ENCODE peak calls at places on chromosome 16, in five cellular contexts. One of them, this sample, is unnamed.

GRCh38 chr16:79037429-79038373 is 562.8 kb downstream of the MAF start:
- ATAC-seq in K562: no peak
- ATAC-seq in upper lobe of left lung: no peak
- ATAC-seq in HepG2: peak; percentile 71
- ATAC-seq in GM12878: no peak
- ATAC-seq in this sample: no peak

GRCh38 chr16:58854392-58854791 is 120.3 kb upstream of the GOT2 start:
- ATAC-seq in upper lobe of left lung: no peak
- ATAC-seq in K562: no peak
- ATAC-seq in HepG2: no peak
- ATAC-seq in GM12878: peak; percentile 93
- ATAC-seq in this sample: no peak

GRCh38 chr16:87457051-87457611 is 35.7 kb downstream of the ZCCHC14 start:
- ATAC-seq in K562: no peak
- ATAC-seq in GM12878: peak; percentile 18
- ATAC-seq in upper lobe of left lung: peak; percentile 30
- ATAC-seq in HepG2: no peak
- ATAC-seq in this sample: no peak

GRCh38 chr16:57775661-57776469 is 26.4 kb downstream of the KIFC3 start:
- ATAC-seq in GM12878: peak; percentile 89
- ATAC-seq in HepG2: peak; percentile 88
- ATAC-seq in K562: peak; percentile 79
- ATAC-seq in upper lobe of left lung: peak; percentile 34
- ATAC-seq in this sample: peak; percentile 40

GRCh38 chr16:24995469-24995868 is 19.7 kb downstream of the ARHGAP17 start:
- ATAC-seq in HepG2: no peak
- ATAC-seq in upper lobe of left lung: no peak
- ATAC-seq in K562: peak; percentile 42
- ATAC-seq in GM12878: no peak
- ATAC-seq in this sample: no peak

GRCh38 chr16:22232277-22233049 is 26.4 kb downstream of the EEF2K start:
- ATAC-seq in GM12878: no peak
- ATAC-seq in K562: peak; percentile 64
- ATAC-seq in HepG2: peak; percentile 93
- ATAC-seq in upper lobe of left lung: peak; percentile 23
- ATAC-seq in this sample: no peak

GRCh38 chr16:31367875-31368274 is 12.9 kb downstream of the ITGAX start:
- ATAC-seq in upper lobe of left lung: peak; percentile 75
- ATAC-seq in K562: no peak
- ATAC-seq in GM12878: no peak
- ATAC-seq in HepG2: no peak
- ATAC-seq in this sample: no peak

GRCh38 chr16:64545769-64546168 is 576.1 kb downstream of the CDH11 start:
- ATAC-seq in upper lobe of left lung: no peak
- ATAC-seq in K562: no peak
- ATAC-seq in HepG2: no peak
- ATAC-seq in GM12878: no peak
- ATAC-seq in this sample: no peak

GRCh38 chr16:6956511-6956910 is 376.1 kb upstream of the RBFOX1 start:
- ATAC-seq in GM12878: no peak
- ATAC-seq in HepG2: no peak
- ATAC-seq in upper lobe of left lung: no peak
- ATAC-seq in K562: no peak
- ATAC-seq in this sample: no peak

GRCh38 chr16:35574011-35574410 is 2114.6 kb downstream of the TP53TG3F start:
- ATAC-seq in K562: no peak
- ATAC-seq in upper lobe of left lung: no peak
- ATAC-seq in HepG2: no peak
- ATAC-seq in GM12878: no peak
- ATAC-seq in this sample: no peak

GRCh38 chr16:56607675-56608042 is 725 bp upstream of the MT2A start:
- ATAC-seq in HepG2: peak; percentile 2
- ATAC-seq in upper lobe of left lung: no peak
- ATAC-seq in K562: no peak
- ATAC-seq in GM12878: no peak
- ATAC-seq in this sample: no peak

GRCh38 chr16:68361485-68361884 is 50.7 kb downstream of the PRMT7 start:
- ATAC-seq in upper lobe of left lung: peak; percentile 34
- ATAC-seq in GM12878: no peak
- ATAC-seq in HepG2: peak; percentile 8
- ATAC-seq in K562: no peak
- ATAC-seq in this sample: no peak

GRCh38 chr16:57367111-57367752 is 5.1 kb upstream of the CX3CL1 start:
- ATAC-seq in GM12878: no peak
- ATAC-seq in K562: no peak
- ATAC-seq in upper lobe of left lung: no peak
- ATAC-seq in HepG2: no peak
- ATAC-seq in this sample: no peak

GRCh38 chr16:68031951-68032350 is 8.9 kb downstream of the DUS2 start:
- ATAC-seq in K562: no peak
- ATAC-seq in upper lobe of left lung: peak; percentile 63
- ATAC-seq in GM12878: no peak
- ATAC-seq in HepG2: no peak
- ATAC-seq in this sample: no peak

GRCh38 chr16:31888735-31889134 is 15.1 kb downstream of the ZNF267 start:
- ATAC-seq in K562: no peak
- ATAC-seq in upper lobe of left lung: no peak
- ATAC-seq in HepG2: no peak
- ATAC-seq in GM12878: no peak
- ATAC-seq in this sample: no peak

GRCh38 chr16:11612110-11612981 is 25.6 kb upstream of the LITAF start:
- ATAC-seq in K562: peak; percentile 79
- ATAC-seq in HepG2: peak; percentile 88
- ATAC-seq in upper lobe of left lung: peak; percentile 67
- ATAC-seq in GM12878: peak; percentile 63
- ATAC-seq in this sample: peak; percentile 42

GRCh38 chr16:21301168-21301894 is 23.2 kb upstream of the CRYM start:
- ATAC-seq in HepG2: peak; percentile 86
- ATAC-seq in K562: peak; percentile 88
- ATAC-seq in upper lobe of left lung: peak; percentile 92
- ATAC-seq in GM12878: peak; percentile 87
- ATAC-seq in this sample: peak; percentile 69

GRCh38 chr16:5222770-5223169 is 125.2 kb upstream of the EEF2KMT start:
- ATAC-seq in upper lobe of left lung: no peak
- ATAC-seq in K562: no peak
- ATAC-seq in GM12878: no peak
- ATAC-seq in HepG2: no peak
- ATAC-seq in this sample: no peak

GRCh38 chr16:10835281-10835931 is 16.8 kb upstream of the TVP23A start:
- ATAC-seq in K562: no peak
- ATAC-seq in GM12878: peak; percentile 76
- ATAC-seq in upper lobe of left lung: no peak
- ATAC-seq in HepG2: no peak
- ATAC-seq in this sample: no peak

GRCh38 chr16:2691491-2692248 is 9.3 kb downstream of the KCTD5 start:
- ATAC-seq in GM12878: no peak
- ATAC-seq in upper lobe of left lung: no peak
- ATAC-seq in K562: no peak
- ATAC-seq in HepG2: no peak
- ATAC-seq in this sample: no peak

GRCh38 chr16:86921289-86921688 is 342.9 kb downstream of the FOXL1 start:
- ATAC-seq in K562: no peak
- ATAC-seq in GM12878: no peak
- ATAC-seq in upper lobe of left lung: no peak
- ATAC-seq in HepG2: no peak
- ATAC-seq in this sample: no peak

GRCh38 chr16:14193316-14193871 is 122.3 kb downstream of the MRTFB start:
- ATAC-seq in upper lobe of left lung: no peak
- ATAC-seq in HepG2: no peak
- ATAC-seq in K562: no peak
- ATAC-seq in GM12878: peak; percentile 98
- ATAC-seq in this sample: no peak

DNA sequence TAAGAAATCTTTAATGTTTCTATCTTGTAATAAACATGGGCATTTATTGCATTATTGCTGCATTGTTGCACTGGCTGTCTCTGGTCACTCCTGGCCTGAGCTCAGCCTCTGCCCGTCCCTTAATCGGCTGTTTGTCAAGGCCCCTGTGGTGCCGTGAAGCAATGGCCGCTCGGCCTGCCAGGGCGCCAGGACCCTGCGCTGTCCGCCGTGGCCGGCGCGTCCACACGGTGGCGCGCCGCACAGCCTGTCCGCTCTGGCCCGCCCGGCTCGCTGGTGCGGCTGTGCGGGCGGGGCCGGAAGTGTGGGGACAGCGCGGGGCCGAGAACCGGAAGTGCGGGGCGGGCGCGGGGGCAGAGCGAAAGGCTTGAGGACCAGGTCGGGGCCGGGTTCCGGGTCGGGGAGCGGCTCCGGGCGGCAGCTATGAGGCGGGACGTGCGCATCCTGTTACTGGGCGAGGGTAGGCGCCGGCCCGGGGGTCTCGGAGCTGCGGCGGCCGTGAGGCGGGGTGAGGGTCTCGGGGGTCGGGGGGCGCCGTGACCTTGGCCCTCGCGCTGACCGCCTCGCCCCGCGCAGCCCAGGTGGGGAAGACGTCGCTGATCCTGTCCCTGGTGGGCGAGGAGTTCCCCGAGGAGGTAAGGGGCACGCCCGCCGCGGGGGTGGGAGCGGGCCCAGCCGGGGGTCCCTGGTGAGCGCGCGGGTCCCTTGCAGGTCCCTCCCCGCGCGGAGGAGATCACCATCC is at the start of gene RHOT2:
- ATAC-seq in upper lobe of left lung: peak; percentile 97
- ATAC-seq in K562: peak; percentile 98
- ATAC-seq in GM12878: peak; percentile 99
- ATAC-seq in HepG2: peak; percentile 91
- ATAC-seq in this sample: peak; percentile 98
- TF ChIP-seq EP300 in upper lobe of left lung: peak; percentile 46
- TF ChIP-seq EP300 in K562: peak; percentile 65
- TF ChIP-seq EP300 in GM12878: no peak
- TF ChIP-seq EP300 in HepG2: no peak
- TF ChIP-seq EP300 in this sample: no peak

DNA sequence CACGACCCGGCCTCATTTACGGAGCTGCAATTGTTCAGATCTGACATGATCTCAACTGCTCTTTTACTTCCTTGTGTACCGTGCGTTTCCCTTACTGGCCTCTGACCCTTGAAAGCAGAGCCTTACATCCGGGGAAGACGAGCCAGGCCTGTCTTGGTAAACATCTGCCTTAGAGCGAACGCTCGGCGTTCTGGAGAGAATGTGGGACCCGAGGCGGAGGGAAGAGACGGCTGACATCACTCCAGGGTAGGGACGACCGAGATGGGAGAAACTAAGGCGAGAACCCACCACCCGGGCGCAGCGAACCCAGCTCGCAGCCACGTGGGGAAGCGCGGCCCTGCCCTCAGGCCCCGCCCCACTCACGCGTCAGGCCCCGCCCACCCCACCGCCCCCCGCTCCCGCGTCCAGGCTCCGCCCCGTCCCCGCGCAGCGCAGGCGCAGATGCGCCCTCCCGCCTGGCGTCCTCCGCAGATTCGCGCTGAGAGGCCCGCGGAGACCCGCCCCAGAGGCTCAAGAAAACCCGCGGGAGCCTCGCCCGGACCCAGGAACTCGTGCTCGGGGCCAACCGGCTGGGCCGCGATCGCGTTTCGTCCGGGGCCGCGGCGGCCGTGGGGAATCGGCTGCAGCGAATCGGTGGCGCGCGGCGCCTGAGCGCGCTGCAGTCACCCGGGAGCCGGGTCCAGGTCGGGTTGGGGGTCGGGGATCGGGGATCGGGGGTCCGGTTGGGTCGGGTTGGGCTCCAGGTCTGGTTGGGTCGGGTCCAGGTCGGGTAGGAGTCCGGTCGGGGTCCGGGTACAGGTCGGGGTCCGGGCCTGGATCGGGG is at the start of gene TELO2:
- ATAC-seq in K562: peak; percentile 89
- ATAC-seq in HepG2: peak; percentile 67
- ATAC-seq in GM12878: peak; percentile 93
- ATAC-seq in upper lobe of left lung: peak; percentile 97
- ATAC-seq in this sample: peak; percentile 87
- TF ChIP-seq POLR2A in K562: peak; percentile 85
- TF ChIP-seq POLR2A in HepG2: peak; percentile 83
- TF ChIP-seq POLR2A in GM12878: peak; percentile 90
- TF ChIP-seq POLR2A in upper lobe of left lung: peak; percentile 47
- TF ChIP-seq POLR2A in this sample: peak; percentile 40

DNA sequence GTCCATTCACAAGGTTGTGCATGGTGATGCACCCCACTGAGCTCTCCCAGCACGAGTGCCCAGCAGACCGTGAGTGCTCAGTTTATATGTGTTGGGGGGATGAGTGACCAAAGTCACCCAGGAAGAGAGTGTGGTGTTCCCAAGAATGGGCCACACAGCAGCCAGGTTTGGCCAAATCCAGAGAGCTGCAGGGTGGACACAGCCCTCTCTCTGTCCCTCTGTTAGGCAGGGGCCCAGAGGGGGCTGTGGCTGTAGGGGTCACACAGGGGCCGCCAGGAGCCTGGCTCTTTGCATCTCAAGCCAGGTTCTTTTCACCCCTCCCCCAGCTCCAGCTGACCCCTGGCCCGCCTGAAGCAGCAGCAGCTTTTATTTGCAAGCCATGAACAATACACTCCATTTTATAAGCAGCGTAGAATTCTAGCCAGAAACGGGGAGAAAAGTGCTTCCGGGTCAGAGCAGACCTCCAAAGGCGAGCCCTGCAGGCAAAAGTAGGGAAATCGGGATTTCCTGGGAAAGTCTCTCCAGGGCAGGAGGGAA is 13.3 kb downstream of the COTL1 start:
- ATAC-seq in K562: no peak
- ATAC-seq in upper lobe of left lung: no peak
- ATAC-seq in HepG2: no peak
- ATAC-seq in GM12878: peak; percentile 4
- ATAC-seq in this sample: no peak
- TF ChIP-seq EP300 in K562: no peak
- TF ChIP-seq EP300 in upper lobe of left lung: no peak
- TF ChIP-seq EP300 in HepG2: no peak
- TF ChIP-seq EP300 in GM12878: no peak
- TF ChIP-seq EP300 in this sample: no peak

GRCh38 chr16:89322381-89323119 is 105.0 kb downstream of the ZNF778 start:
- ATAC-seq in K562: no peak
- ATAC-seq in HepG2: peak; percentile 39
- ATAC-seq in GM12878: no peak
- ATAC-seq in upper lobe of left lung: peak; percentile 4
- ATAC-seq in this sample: peak; percentile 14

GRCh38 chr16:89320717-89321501 is 103.4 kb downstream of the ZNF778 start:
- ATAC-seq in GM12878: no peak
- ATAC-seq in HepG2: peak; percentile 23
- ATAC-seq in upper lobe of left lung: peak; percentile 2
- ATAC-seq in K562: peak; percentile 78
- ATAC-seq in this sample: peak; percentile 15

GRCh38 chr16:89324056-89325010 is 106.8 kb downstream of the ZNF778 start:
- ATAC-seq in GM12878: peak; percentile 79
- ATAC-seq in HepG2: no peak
- ATAC-seq in K562: no peak
- ATAC-seq in upper lobe of left lung: peak; percentile 39
- ATAC-seq in this sample: no peak

GRCh38 chr16:89325861-89326471 is 108.5 kb downstream of the ZNF778 start:
- ATAC-seq in K562: peak; percentile 75
- ATAC-seq in HepG2: no peak
- ATAC-seq in upper lobe of left lung: peak; percentile 78
- ATAC-seq in GM12878: peak; percentile 38
- ATAC-seq in this sample: peak; percentile 87

GRCh38 chr16:89323120-89323960 is 105.8 kb downstream of the ZNF778 start:
- ATAC-seq in K562: no peak
- ATAC-seq in GM12878: no peak
- ATAC-seq in upper lobe of left lung: no peak
- ATAC-seq in HepG2: no peak
- ATAC-seq in this sample: no peak
- TF ChIP-seq POLR2A in K562: no peak
- TF ChIP-seq POLR2A in GM12878: peak; percentile 19
- TF ChIP-seq POLR2A in upper lobe of left lung: no peak
- TF ChIP-seq POLR2A in HepG2: no peak
- TF ChIP-seq POLR2A in this sample: no peak